ENCODE peak calls at places on chromosomes 11 and 22, in four cellular contexts. R, A, K and U are unnamed samples.

GRCh38 chr11:62171261-62171723 is 18.7 kb upstream of the SCGB1D1 start:
- DNase-seq in R (no peak), A (peak; percentile 89), K (peak; percentile 78), U (peak; percentile 86)

GRCh38 chr11:68212421-68213134 is 518 bp downstream of the KMT5B start:
- DNase-seq in R (peak; percentile 71), A (peak; percentile 54), K (peak; percentile 39), U (peak; percentile 70)

GRCh38 chr11:127275771-127276170 is 275.2 kb upstream of the KIRREL3 start:
- DNase-seq in R (no peak), A (no peak), K (no peak), U (no peak)

GRCh38 chr11:42524534-42525227 is 787.1 kb upstream of the API5 start:
- DNase-seq in R (no peak), A (peak; percentile 41), K (no peak), U (peak; percentile 45)

GRCh38 chr22:33006955-33007318 is 51.2 kb downstream of the SYN3 start:
- DNase-seq in R (no peak), A (no peak), K (no peak), U (no peak)

GRCh38 chr22:46775789-46776485 is 13.5 kb downstream of the TBC1D22A start:
- DNase-seq in R (no peak), A (no peak), K (no peak), U (no peak)

GRCh38 chr11:130999086-130999485 is 82.8 kb upstream of the SNX19 start:
- DNase-seq in R (no peak), A (no peak), K (no peak), U (no peak)

GRCh38 chr11:95076416-95076815 is 9.7 kb downstream of the SRSF8 start:
- DNase-seq in R (peak; percentile 75), A (no peak), K (peak; percentile 57), U (peak; percentile 67)

GRCh38 chr11:117792992-117793391 is 4.0 kb downstream of the DSCAML1 start:
- DNase-seq in R (no peak), A (no peak), K (no peak), U (no peak)

GRCh38 chr11:114073506-114074381 is 14.2 kb downstream of the ZBTB16 start:
- DNase-seq in R (no peak), A (no peak), K (no peak), U (no peak)

GRCh38 chr22:43226368-43226979 is 39.5 kb upstream of the TTLL12 start:
- DNase-seq in R (no peak), A (no peak), K (no peak), U (no peak)

GRCh38 chr11:104898685-104899013 is 389 bp upstream of the CASP12 start:
- DNase-seq in R (no peak), A (no peak), K (no peak), U (no peak)

GRCh38 chr11:8267831-8268529 is 4.3 kb upstream of the LMO1 start:
- DNase-seq in R (no peak), A (no peak), K (no peak), U (no peak)

GRCh38 chr11:8068605-8069221 is 12.3 kb upstream of the TUB start:
- DNase-seq in R (peak; percentile 74), A (peak; percentile 60), K (peak; percentile 62), U (no peak)

GRCh38 chr22:21985214-21985613 is 2.6 kb upstream of the TOP3B start:
- DNase-seq in R (no peak), A (no peak), K (no peak), U (no peak)

GRCh38 chr11:86978247-86978646 is 23.1 kb upstream of the FZD4 start:
- DNase-seq in R (peak; percentile 16), A (no peak), K (peak; percentile 43), U (no peak)

GRCh38 chr11:126725043-126725442 is 275.5 kb downstream of the KIRREL3 start:
- DNase-seq in R (no peak), A (no peak), K (no peak), U (no peak)

GRCh38 chr11:65206901-65207300 is 25.2 kb downstream of the CAPN1 start:
- DNase-seq in R (no peak), A (no peak), K (no peak), U (peak; percentile 22)

GRCh38 chr11:65204646-65205601 is 23.2 kb downstream of the CAPN1 start:
- DNase-seq in R (no peak), A (no peak), K (no peak), U (peak; percentile 22)

GRCh38 chr11:65205602-65205967 is 23.9 kb downstream of the CAPN1 start:
- DNase-seq in R (no peak), A (no peak), K (no peak), U (peak; percentile 15)

GRCh38 chr11:65207918-65208784 is 26.4 kb downstream of the CAPN1 start:
- DNase-seq in R (no peak), A (no peak), K (no peak), U (peak; percentile 13)

GRCh38 chr11:65206441-65206841 is 24.7 kb downstream of the CAPN1 start:
- DNase-seq in R (no peak), A (no peak), K (no peak), U (peak; percentile 20)
- TF ChIP-seq CTCF in R (no peak), A (no peak), K (no peak), U (no peak)

GRCh38 chr11:46235777-46236688 is 41.4 kb upstream of the CREB3L1 start:
- DNase-seq in R (no peak), A (no peak), K (no peak), U (no peak)

GRCh38 chr11:46236918-46237247 is 40.6 kb upstream of the CREB3L1 start:
- DNase-seq in R (no peak), A (no peak), K (no peak), U (no peak)

GRCh38 chr11:46238078-46238966 is 39.1 kb upstream of the CREB3L1 start:
- DNase-seq in R (peak; percentile 86), A (peak; percentile 40), K (peak; percentile 22), U (peak; percentile 74)

GRCh38 chr11:46238967-46239800 is 38.3 kb upstream of the CREB3L1 start:
- DNase-seq in R (peak; percentile 86), A (peak; percentile 72), K (peak; percentile 73), U (peak; percentile 85)

DNA sequence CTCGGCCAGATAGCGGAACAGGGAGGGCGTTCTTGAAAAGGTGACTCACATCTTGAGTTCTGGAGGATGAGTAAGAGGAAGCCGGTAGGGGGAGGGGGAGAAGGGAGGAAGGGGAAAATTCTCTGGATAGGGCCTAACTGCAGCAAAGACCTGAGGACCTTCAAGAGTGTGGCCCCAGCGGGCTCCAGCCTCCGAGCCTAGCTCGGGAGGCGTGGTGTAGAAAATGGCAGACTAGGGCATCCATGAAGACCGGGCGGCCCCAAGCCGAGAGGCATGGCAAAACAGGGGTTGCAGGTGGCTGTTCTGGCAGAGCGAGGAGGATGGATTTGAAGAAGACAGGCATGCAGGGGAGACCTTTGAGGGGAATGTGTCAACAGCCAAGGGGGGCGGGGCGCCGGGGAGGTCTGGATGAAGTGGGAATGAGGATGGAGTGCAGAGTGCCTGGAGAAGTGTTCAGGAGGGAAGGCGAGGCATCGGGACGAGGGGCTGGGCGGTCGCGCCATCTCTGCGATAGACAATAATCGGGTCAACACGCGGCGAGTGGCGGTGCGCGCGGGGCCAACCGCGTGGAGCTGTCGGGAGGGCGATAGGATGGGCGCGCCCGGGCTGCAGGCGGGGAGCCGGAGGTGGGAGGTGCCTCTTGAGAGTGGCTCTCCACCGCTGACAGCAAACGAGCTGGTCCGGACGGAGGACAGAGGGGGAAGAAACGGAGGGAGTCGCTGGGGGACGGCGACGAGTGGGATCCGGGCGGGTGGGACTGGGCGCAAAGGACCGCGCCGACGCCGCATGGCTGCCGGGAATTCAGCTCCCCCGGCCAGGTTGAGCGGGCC is 40.0 kb upstream of the CREB3L1 start:
- DNase-seq in R (peak; percentile 72), A (peak; percentile 53), K (peak; percentile 19), U (peak; percentile 42)
- TF ChIP-seq POLR2A in R (peak; percentile 3), A (no peak), K (no peak), U (no peak)

GRCh38 chr11:60457576-60457975 is 1.9 kb downstream of the MS4A1 start:
- DNase-seq in R (no peak), A (no peak), K (no peak), U (no peak)

GRCh38 chr11:60455531-60456042 is at the start of gene MS4A1:
- DNase-seq in R (no peak), A (no peak), K (no peak), U (no peak)

GRCh38 chr11:60454212-60454611 is 1.4 kb upstream of the MS4A1 start:
- DNase-seq in R (no peak), A (no peak), K (no peak), U (no peak)

GRCh38 chr11:60459345-60459744 is 3.7 kb downstream of the MS4A1 start:
- DNase-seq in R (no peak), A (no peak), K (no peak), U (no peak)
- H3K4me3 ChIP-seq in R (no peak overlapping the region), A (no peak overlapping the region), K (no peak overlapping the region), U (no peak overlapping the region)

GRCh38 chr11:13249992-13250391 is 27.6 kb upstream of the BMAL1 start:
- DNase-seq in R (no peak), A (no peak), K (no peak), U (no peak)
- TF ChIP-seq CTCF in R (no peak), A (no peak), K (no peak), U (no peak)

GRCh38 chr22:35839811-35840739 is 122.4 kb downstream of the APOL5 start:
- DNase-seq in R (peak; percentile 89), A (peak; percentile 82), K (peak; percentile 63), U (peak; percentile 72)
- TF ChIP-seq POLR2A in R (peak; percentile 9), A (no peak), K (no peak), U (no peak)

DNA sequence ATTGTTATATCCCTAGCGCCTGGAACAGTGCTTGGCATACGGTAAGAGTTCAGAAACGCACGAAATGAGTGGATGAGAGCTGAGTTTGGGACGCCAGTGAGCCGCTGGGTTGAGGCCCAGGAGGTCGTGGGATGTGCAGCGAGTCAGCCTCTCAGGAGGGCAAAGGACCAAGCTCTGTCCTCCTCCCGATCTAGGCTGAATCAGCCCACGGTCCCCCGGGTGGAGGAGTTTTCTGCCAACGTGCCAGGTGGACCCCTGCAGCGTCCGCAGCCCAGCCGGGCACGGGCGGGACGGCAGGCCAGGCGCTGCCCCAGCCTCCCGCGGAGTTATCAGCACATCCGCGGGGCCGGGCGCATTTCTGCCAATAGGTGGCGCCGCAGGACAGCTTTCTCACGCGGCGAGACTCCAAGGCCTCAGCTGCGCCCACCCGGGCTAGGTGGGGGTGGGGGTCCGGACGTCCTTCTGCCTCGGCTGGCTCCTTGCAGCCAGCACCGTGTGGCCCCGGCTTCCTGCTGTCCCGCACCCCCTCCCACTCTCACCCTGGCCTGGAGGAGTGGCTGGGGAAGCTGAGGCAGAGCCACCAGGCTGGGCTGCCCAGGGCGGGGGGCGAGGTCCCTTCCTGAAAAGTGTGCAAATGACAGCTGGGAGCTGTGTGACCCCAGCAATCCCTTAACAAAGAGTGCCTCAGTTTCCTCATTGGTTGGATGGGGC is 2.2 kb upstream of the RPS19BP1 start:
- DNase-seq in R (peak; percentile 82), A (peak; percentile 74), K (peak; percentile 83), U (peak; percentile 91)
- H3K4me3 ChIP-seq in R (peak overlapping the region; percentile 8), A (no peak overlapping the region), K (no peak overlapping the region), U (peak overlapping the region; percentile 12)

GRCh38 chr11:112024778-112025678 is at the start of gene DLAT:
- DNase-seq in R (peak; percentile 82), A (peak; percentile 78), K (peak; percentile 55), U (peak; percentile 88)
- TF ChIP-seq CTCF in R (no peak), A (no peak), K (no peak), U (no peak)

GRCh38 chr11:2377511-2378443 is 667 bp downstream of the CD81 start:
- DNase-seq in R (peak; percentile 73), A (peak; percentile 62), K (peak; percentile 72), U (peak; percentile 69)

GRCh38 chr11:2375964-2376551 is 1.1 kb upstream of the CD81 start:
- DNase-seq in R (peak; percentile 11), A (peak; percentile 18), K (no peak), U (no peak)

GRCh38 chr11:2378527-2379210 is 1.6 kb downstream of the CD81 start:
- DNase-seq in R (peak; percentile 55), A (peak; percentile 60), K (peak; percentile 61), U (no peak)

GRCh38 chr11:2375341-2375853 is 1.7 kb upstream of the CD81 start:
- DNase-seq in R (no peak), A (no peak), K (no peak), U (no peak)

GRCh38 chr11:2376751-2377451 is at the start of gene CD81:
- DNase-seq in R (peak; percentile 50), A (peak; percentile 32), K (no peak), U (peak; percentile 53)
- TF ChIP-seq POLR2A in R (no peak), A (no peak), K (no peak), U (no peak)